ENCODE peak calls at places on chromosomes 13 and 19, in five cellular contexts. B is stromal cell of bone marrow, Z is H9, H is hepatic stellate cell, P is GM23248. O is an unnamed sample.

GRCh38 chr19:39196320-39196719 is 444 bp upstream of the NCCRP1 start:
- DNase-seq in Z (no peak), P (no peak), H (no peak), B (no peak), O (no peak)

GRCh38 chr13:99215466-99215865 is 14.8 kb downstream of the UBAC2 start:
- DNase-seq in Z (peak; percentile 43), P (no peak), H (no peak), B (no peak), O (no peak)

GRCh38 chr13:44810067-44810840 is 179.0 kb downstream of the NUFIP1 start:
- DNase-seq in Z (no peak), H (no peak), B (no peak), P (peak; percentile 20), O (no peak)

GRCh38 chr19:8224394-8225145 is 15.4 kb downstream of the CERS4 start:
- DNase-seq in Z (no peak), H (no peak), P (peak; percentile 44), B (peak; percentile 74), O (peak; percentile 79)

GRCh38 chr13:81917829-81918228 is 1576.9 kb upstream of the SPRY2 start:
- DNase-seq in H (no peak), P (no peak), Z (no peak), B (no peak), O (no peak)

GRCh38 chr13:33717775-33718174 is 100.2 kb upstream of the RFC3 start:
- DNase-seq in Z (no peak), B (no peak), H (no peak), P (peak; percentile 12), O (no peak)

GRCh38 chr19:13118424-13119193 is 545 bp downstream of the NACC1 start:
- DNase-seq in B (no peak), H (peak; percentile 54), P (peak; percentile 59), Z (peak; percentile 96), O (peak; percentile 85)

GRCh38 chr13:113179374-113180230 is 21.2 kb downstream of the PROZ start:
- DNase-seq in H (no peak), P (no peak), Z (no peak), B (no peak), O (no peak)

GRCh38 chr13:42649761-42650289 is 75.9 kb downstream of the TNFSF11 start:
- DNase-seq in B (no peak), P (no peak), Z (no peak), H (no peak), O (no peak)

GRCh38 chr19:3268326-3268725 is 43.9 kb downstream of the CELF5 start:
- DNase-seq in H (no peak), P (no peak), Z (no peak), B (no peak), O (no peak)

GRCh38 chr19:16180611-16181010 is 4.6 kb upstream of the FAM32A start:
- DNase-seq in B (peak; percentile 66), Z (no peak), H (peak; percentile 92), P (peak; percentile 81), O (peak; percentile 82)

GRCh38 chr19:1066748-1067340 is at the start of gene ARHGAP45:
- DNase-seq in P (peak; percentile 63), Z (no peak), H (no peak), B (no peak), O (no peak)